ENCODE peak calls at places on chromosomes 12 and 14, in seven cellular contexts. H is Caco-2; V is heart left ventricle; T is stomach; B is NB4; E is lower leg skin; Y is CD8-positive, alpha-beta T cell. A is an unnamed sample.

GRCh38 chr12:110270125-110270962 is 10.7 kb upstream of the ATP2A2 start:
- DNase-seq in H (no peak), V (peak; percentile 75), T (peak; percentile 36), B (no peak), E (peak; percentile 54), Y (no peak), A (no peak)

GRCh38 chr12:13223176-13223806 is 26.8 kb downstream of the EMP1 start:
- DNase-seq in H (peak; percentile 64), V (no peak), T (no peak), B (no peak), E (no peak), Y (no peak), A (no peak)

GRCh38 chr12:67068204-67068731 is 200.9 kb upstream of the CAND1 start:
- DNase-seq in H (no peak), V (no peak), T (no peak), B (no peak), E (peak; percentile 84), Y (no peak), A (peak; percentile 19)

GRCh38 chr14:78933948-78934524 is 763.9 kb downstream of the NRXN3 start:
- DNase-seq in H (peak; percentile 34), V (no peak), T (no peak), B (peak; percentile 31), E (no peak), Y (no peak), A (peak; percentile 19)

GRCh38 chr14:77612011-77612620 is 4.3 kb downstream of the SPTLC2 start:
- DNase-seq in H (no peak), V (no peak), T (no peak), B (no peak), E (no peak), Y (no peak), A (no peak)

GRCh38 chr12:91774471-91774921 is 371.1 kb downstream of the BTG1 start:
- DNase-seq in H (no peak), V (no peak), T (no peak), B (no peak), E (no peak), Y (no peak), A (no peak)

GRCh38 chr14:37985826-37986470 is 221.8 kb upstream of the SSTR1 start:
- DNase-seq in H (peak; percentile 15), V (no peak), T (peak; percentile 44), B (peak; percentile 55), E (no peak), Y (peak; percentile 34), A (peak; percentile 33)

GRCh38 chr12:46445093-46445492 is 72.5 kb upstream of the SLC38A2 start:
- DNase-seq in H (no peak), V (no peak), T (no peak), B (no peak), E (no peak), Y (no peak), A (no peak)

GRCh38 chr14:45249847-45250575 is 3.0 kb downstream of the MIS18BP1 start:
- DNase-seq in H (no peak), V (no peak), T (no peak), B (peak; percentile 84), E (no peak), Y (no peak), A (no peak)

GRCh38 chr12:94277426-94278000 is 129.1 kb downstream of the PLXNC1 start:
- DNase-seq in H (no peak), V (no peak), T (no peak), B (no peak), E (no peak), Y (no peak), A (no peak)

GRCh38 chr12:14454098-14454907 is 88.8 kb downstream of the ATF7IP start:
- DNase-seq in H (peak; percentile 75), V (no peak), T (no peak), B (peak; percentile 51), E (no peak), Y (no peak), A (peak; percentile 51)

GRCh38 chr12:125492354-125493270 is 427.4 kb downstream of the AACS start:
- DNase-seq in H (no peak), V (no peak), T (peak; percentile 55), B (no peak), E (no peak), Y (no peak), A (no peak)

GRCh38 chr14:95062220-95062619 is 95.1 kb downstream of the DICER1 start:
- DNase-seq in H (no peak), V (no peak), T (no peak), B (no peak), E (no peak), Y (no peak), A (no peak)

GRCh38 chr14:91873476-91874265 is 6.3 kb upstream of the TC2N start:
- DNase-seq in H (no peak), V (no peak), T (peak; percentile 59), B (peak; percentile 62), E (no peak), Y (peak; percentile 66), A (no peak)

GRCh38 chr14:45785240-45785639 is 532.2 kb upstream of the MIS18BP1 start:
- DNase-seq in H (peak; percentile 80), V (no peak), T (peak; percentile 82), B (no peak), E (no peak), Y (no peak), A (no peak)

GRCh38 chr14:26377150-26377549 is 220.7 kb downstream of the NOVA1 start:
- DNase-seq in H (no peak), V (no peak), T (no peak), B (peak; percentile 35), E (no peak), Y (no peak), A (no peak)

GRCh38 chr12:105253882-105254513 is 18.0 kb upstream of the APPL2 start:
- DNase-seq in H (no peak), V (no peak), T (no peak), B (no peak), E (no peak), Y (no peak), A (no peak)

GRCh38 chr12:105256921-105257320 is 20.9 kb upstream of the APPL2 start:
- DNase-seq in H (no peak), V (no peak), T (no peak), B (no peak), E (no peak), Y (no peak), A (no peak)

GRCh38 chr12:105257321-105257728 is 21.4 kb upstream of the APPL2 start:
- DNase-seq in H (no peak), V (no peak), T (no peak), B (no peak), E (no peak), Y (no peak), A (no peak)

GRCh38 chr12:105256011-105256410 is 20.0 kb upstream of the APPL2 start:
- DNase-seq in H (no peak), V (no peak), T (no peak), B (no peak), E (no peak), Y (no peak), A (no peak)

GRCh38 chr12:105252901-105253300 is 16.9 kb upstream of the APPL2 start:
- DNase-seq in H (no peak), V (no peak), T (no peak), B (no peak), E (no peak), Y (no peak), A (no peak)
- TF ChIP-seq CTCF in H (no peak), V (no peak), T (no peak), B (no peak), E (no peak), Y (no peak), A (no peak)

DNA sequence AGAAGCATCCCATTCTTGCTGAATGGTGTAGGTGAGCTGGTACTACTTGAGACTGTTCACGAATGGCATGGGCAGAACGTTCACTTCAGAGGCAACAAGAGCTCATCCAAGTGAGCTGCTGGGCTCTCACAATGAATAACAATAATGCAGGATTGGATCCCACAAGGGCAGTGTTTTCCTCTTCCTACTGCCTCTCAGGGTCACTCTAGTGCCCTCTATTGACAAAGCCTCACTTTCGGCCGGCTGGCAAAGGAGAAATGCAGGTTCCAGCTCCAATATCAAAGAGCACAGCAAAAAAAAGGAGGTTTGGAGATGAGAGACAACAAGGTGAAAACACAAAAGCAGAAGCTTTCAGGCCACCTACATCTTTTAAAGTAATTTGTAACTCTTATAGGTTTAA is 74.6 kb upstream of the MYF6 start:
- DNase-seq in H (peak; percentile 37), V (no peak), T (no peak), B (peak; percentile 42), E (no peak), Y (no peak), A (peak; percentile 34)
- TF ChIP-seq CTCF in H (peak; percentile 48), V (no peak), T (no peak), B (peak; percentile 76), E (no peak), Y (no peak), A (no peak)

GRCh38 chr12:124400124-124400523 is 105.2 kb downstream of the RFLNA start:
- DNase-seq in H (no peak), V (no peak), T (no peak), B (no peak), E (no peak), Y (no peak), A (no peak)

GRCh38 chr12:124399622-124400021 is 104.7 kb downstream of the RFLNA start:
- DNase-seq in H (peak; percentile 31), V (no peak), T (no peak), B (peak; percentile 51), E (no peak), Y (peak; percentile 6), A (peak; percentile 61)

GRCh38 chr12:124397807-124398577 is 103.1 kb downstream of the RFLNA start:
- DNase-seq in H (no peak), V (peak; percentile 62), T (peak; percentile 92), B (no peak), E (peak; percentile 93), Y (no peak), A (no peak)

GRCh38 chr12:124397399-124397679 is 102.4 kb downstream of the RFLNA start:
- DNase-seq in H (no peak), V (no peak), T (no peak), B (no peak), E (no peak), Y (no peak), A (no peak)

GRCh38 chr12:124398578-124399227 is 103.8 kb downstream of the RFLNA start:
- DNase-seq in H (no peak), V (peak; percentile 89), T (peak; percentile 48), B (no peak), E (peak; percentile 97), Y (no peak), A (no peak)
- TF ChIP-seq CTCF in H (no peak), V (no peak), T (no peak), B (no peak), E (no peak), Y (no peak), A (no peak)

GRCh38 chr12:100651108-100651507 is 77.6 kb downstream of the GAS2L3 start:
- DNase-seq in H (no peak), V (no peak), T (no peak), B (no peak), E (no peak), Y (no peak), A (no peak)
- TF ChIP-seq CTCF in H (peak; percentile 7), V (no peak), T (no peak), B (peak; percentile 35), E (no peak), Y (no peak), A (peak; percentile 44)

DNA sequence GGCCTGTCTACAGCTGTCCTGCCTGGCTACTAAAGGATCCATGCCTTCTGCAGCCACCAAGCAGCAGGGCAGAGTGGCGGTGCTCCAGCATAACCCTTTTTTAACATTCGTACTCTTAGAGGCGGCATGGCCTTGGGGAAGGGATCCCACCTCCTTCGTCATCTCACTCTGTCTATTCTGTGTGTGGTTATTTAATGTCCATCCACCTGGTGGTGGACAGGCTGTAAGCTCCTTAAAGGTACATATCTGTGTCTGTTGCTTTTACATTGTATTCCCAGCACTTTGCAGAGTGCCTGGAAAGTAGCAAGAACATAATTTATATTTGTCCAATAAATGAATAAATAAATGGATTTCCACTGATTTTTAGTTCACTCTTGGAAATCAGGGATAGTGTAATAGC is 15.7 kb upstream of the ACOT1 start:
- DNase-seq in H (no peak), V (no peak), T (no peak), B (no peak), E (no peak), Y (no peak), A (no peak)
- TF ChIP-seq CTCF in H (no peak), V (no peak), T (no peak), B (no peak), E (no peak), Y (no peak), A (no peak)

A was measured in endothelial cell.